ENCODE peak calls at places on chromosomes 11 and 22, in seven cellular contexts. R is LHCN-M2; I is CD4-positive, alpha-beta T cell; S is foreskin fibroblast; P is effector memory CD8-positive, alpha-beta T cell; O is activated naive CD8-positive, alpha-beta T cell treated with anti-CD3 and anti-CD28 coated beads, Interleukin-2, amount 50 U/mL, for 24 hours; T is stimulated activated CD8-positive, alpha-beta memory T cell treated with anti-CD3 and anti-CD28 coated beads, Interleukin-7, amount 100 ng/mL, for 1 hour. G is an unnamed sample.

GRCh38 chr11:119797736-119798135 is 68.7 kb upstream of the NECTIN1 start:
- DNase-seq in R (no peak), I (no peak), S (no peak), P (no peak), O (no peak), T (no peak), G (no peak)

GRCh38 chr11:89381094-89381493 is 110.1 kb downstream of the NOX4 start:
- DNase-seq in R (peak), I (no peak), S (peak), P (no peak), O (no peak), T (no peak), G (peak)

GRCh38 chr11:5153574-5154431 is 754 bp downstream of the OR52A1 start:
- DNase-seq in R (no peak), I (no peak), S (no peak), P (no peak), O (no peak), T (no peak), G (no peak)

GRCh38 chr11:27388869-27389268 is 25.9 kb upstream of the CCDC34 start:
- DNase-seq in R (no peak), I (no peak), S (no peak), P (no peak), O (no peak), T (no peak), G (no peak)

GRCh38 chr22:43993072-43993760 is 30.9 kb upstream of the PARVB start:
- DNase-seq in R (peak), I (peak), S (peak), P (peak), O (peak), T (no peak), G (peak)

GRCh38 chr11:21785351-21785750 is 407.5 kb upstream of the ANO5 start:
- DNase-seq in R (no peak), I (no peak), S (no peak), P (no peak), O (no peak), T (no peak), G (no peak)

GRCh38 chr22:29054251-29054767 is 7.3 kb downstream of the C22orf31 start:
- DNase-seq in R (no peak), I (no peak), S (no peak), P (no peak), O (no peak), T (no peak), G (no peak)

GRCh38 chr22:49779853-49780271 is 47.8 kb downstream of the BRD1 start:
- DNase-seq in R (no peak), I (no peak), S (no peak), P (no peak), O (no peak), T (no peak), G (no peak)

GRCh38 chr11:1103401-1104360 is 29.0 kb downstream of the MUC2 start:
- DNase-seq in R (no peak), I (no peak), S (no peak), P (no peak), O (no peak), T (no peak), G (no peak)

GRCh38 chr11:60970890-60971289 is 590 bp upstream of the CD6 start:
- DNase-seq in R (no peak), I (no peak), S (no peak), P (no peak), O (no peak), T (no peak), G (no peak)